ENCODE peak calls at places on chromosomes 4 and X, in four cellular contexts. O, T, G and W are unnamed samples.
A peak's percentile ranks its signal among the peaks of the same experiment; 100 is the strongest.

GRCh38 chr4:22676058-22676457 is 16.7 kb upstream of the GBA3 start:
- DNase-seq in O (no peak), T (no peak), G (no peak), W (no peak)

GRCh38 chrX:68695206-68695845 is 47.9 kb downstream of the STARD8 start:
- DNase-seq in O (no peak), T (no peak), G (no peak), W (no peak)

GRCh38 chr4:6474053-6474568 is 1.7 kb upstream of the PPP2R2C start:
- DNase-seq in O (no peak), T (peak; percentile 56), G (peak; percentile 48), W (peak; percentile 77)

GRCh38 chr4:176034498-176034897 is 31.1 kb upstream of the WDR17 start:
- DNase-seq in O (no peak), T (peak; percentile 27), G (no peak), W (no peak)

GRCh38 chr4:1277667-1278335 is 11.9 kb upstream of the MAEA start:
- DNase-seq in O (no peak), T (peak; percentile 15), G (no peak), W (peak; percentile 43)

GRCh38 chrX:154043003-154043402 is 23.3 kb upstream of the IRAK1 start:
- DNase-seq in O (no peak), T (no peak), G (no peak), W (no peak)

GRCh38 chr4:19857405-19857804 is 394.3 kb upstream of the SLIT2 start:
- DNase-seq in O (no peak), T (no peak), G (no peak), W (no peak)

GRCh38 chr4:156773648-156774357 is 197.8 kb downstream of the PDGFC start:
- DNase-seq in O (no peak), T (peak; percentile 2), G (no peak), W (no peak)

GRCh38 chrX:87873347-87873941 is 355.8 kb downstream of the KLHL4 start:
- DNase-seq in O (no peak), T (no peak), G (no peak), W (no peak)

GRCh38 chrX:76253432-76253831 is 80.6 kb downstream of the PBDC1 start:
- DNase-seq in O (no peak), T (peak; percentile 53), G (no peak), W (no peak)

GRCh38 chrX:110103344-110103743 is 100.4 kb downstream of the TMEM164 start:
- DNase-seq in O (no peak), T (no peak), G (no peak), W (no peak)

GRCh38 chr4:109559625-109559982 is 442 bp upstream of the MCUB start:
- DNase-seq in O (no peak), T (no peak), G (peak; percentile 68), W (no peak)

GRCh38 chr4:158578476-158578875 is 56.8 kb downstream of the RXFP1 start:
- DNase-seq in O (no peak), T (peak; percentile 18), G (no peak), W (no peak)

GRCh38 chrX:134371133-134371532 is 88.8 kb upstream of the HPRT1 start:
- DNase-seq in O (no peak), T (no peak), G (no peak), W (no peak)

GRCh38 chr4:148653681-148654080 is 211.5 kb upstream of the NR3C2 start:
- DNase-seq in O (no peak), T (no peak), G (no peak), W (no peak)

GRCh38 chrX:17882680-17883079 is 21.6 kb upstream of the RAI2 start:
- DNase-seq in O (no peak), T (no peak), G (no peak), W (no peak)

GRCh38 chr4:147843162-147843561 is 111.3 kb downstream of the ARHGAP10 start:
- DNase-seq in O (no peak), T (peak; percentile 30), G (no peak), W (no peak)

GRCh38 chr4:87853108-87853507 is 20.3 kb downstream of the MEPE start:
- DNase-seq in O (no peak), T (peak; percentile 42), G (no peak), W (no peak)

GRCh38 chrX:103464071-103464773 is 55.1 kb downstream of the RAB40A start:
- DNase-seq in O (no peak), T (peak; percentile 54), G (no peak), W (no peak)

GRCh38 chrX:69746051-69746450 is 130.1 kb downstream of the EDA start:
- DNase-seq in O (no peak), T (no peak), G (no peak), W (no peak)

GRCh38 chrX:50801135-50801534 is 12.9 kb downstream of the SHROOM4 start:
- DNase-seq in O (no peak), T (no peak), G (no peak), W (no peak)

GRCh38 chr4:12409507-12410190 is 981.0 kb upstream of the HS3ST1 start:
- DNase-seq in O (no peak), T (no peak), G (no peak), W (no peak)

GRCh38 chr4:76987153-76987562 is 37.6 kb downstream of the SEPTIN11 start:
- DNase-seq in O (no peak), T (no peak), G (no peak), W (no peak)

GRCh38 chr4:55079451-55080173 is 45.8 kb downstream of the KDR start:
- DNase-seq in O (no peak), T (no peak), G (no peak), W (no peak)

GRCh38 chr4:150244600-150244999 is 166.4 kb downstream of the DCLK2 start:
- DNase-seq in O (no peak), T (peak; percentile 27), G (no peak), W (no peak)

GRCh38 chrX:133985164-133986007 is at the start of gene GPC3:
- DNase-seq in O (peak; percentile 53), T (peak; percentile 16), G (peak; percentile 59), W (no peak)

GRCh38 chr4:137367608-137368007 is 164.7 kb downstream of the PCDH18 start:
- DNase-seq in O (no peak), T (no peak), G (no peak), W (no peak)

GRCh38 chr4:22167201-22167600 is 218.6 kb upstream of the KCNIP4 start:
- DNase-seq in O (no peak), T (no peak), G (no peak), W (no peak)

GRCh38 chrX:38799995-38800394 is 1.3 kb upstream of the MID1IP1 start:
- DNase-seq in O (no peak), T (peak; percentile 33), G (no peak), W (no peak)

DNA sequence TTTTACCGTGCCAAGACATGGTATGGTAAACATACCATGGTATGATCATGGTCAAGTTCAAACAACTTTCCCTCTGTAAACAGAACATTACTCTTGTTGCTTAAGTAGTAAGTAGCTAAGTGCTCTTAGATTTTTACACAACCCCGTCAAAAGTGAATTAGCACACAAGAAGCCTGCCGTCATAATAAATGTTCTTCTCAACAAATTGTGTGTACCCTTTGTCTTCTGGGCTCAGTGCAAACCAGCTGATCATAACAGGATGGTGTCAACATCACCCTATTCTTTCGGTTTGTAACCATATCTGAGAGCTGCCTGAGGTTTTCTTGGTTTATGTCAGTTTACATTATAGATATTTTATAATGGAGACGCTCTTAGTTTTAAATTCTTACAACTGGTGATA is 28.8 kb downstream of the MSL3 start:
- DNase-seq in O (no peak), T (no peak), G (no peak), W (no peak)
- H3K4me3 ChIP-seq in O (no peak overlapping the region), T (peak overlapping the region; percentile 45), G (peak overlapping the region; percentile 22), W (no peak overlapping the region)

GRCh38 chr4:38132140-38132673 is 172.0 kb downstream of the PTTG2 start:
- DNase-seq in O (no peak), T (no peak), G (peak; percentile 75), W (peak; percentile 84)
- TF ChIP-seq POLR2A in O (no peak), T (no peak), G (no peak), W (no peak)

DNA sequence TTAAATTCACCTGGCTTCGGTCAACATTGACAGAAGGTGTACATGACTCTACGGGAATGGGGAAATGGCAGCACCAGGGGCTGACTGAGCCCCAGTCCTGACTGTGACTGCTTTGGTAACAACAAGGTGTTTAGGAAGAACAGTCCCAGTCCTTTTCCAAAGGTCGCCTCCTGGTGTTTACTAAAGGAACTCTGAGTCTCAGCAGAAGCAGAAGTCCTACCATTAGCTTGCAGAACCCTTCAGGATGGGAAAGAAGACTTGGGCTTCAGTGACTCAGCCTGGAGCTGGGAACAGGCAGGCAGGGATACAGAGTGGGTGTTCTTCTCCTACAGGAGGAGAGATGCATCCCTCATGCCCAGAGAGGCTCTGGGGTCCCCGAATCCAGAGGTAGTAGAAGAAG is 103.3 kb downstream of the MGST2 start:
- DNase-seq in O (no peak), T (peak; percentile 21), G (no peak), W (no peak)
- TF ChIP-seq CTCF in O (no peak), T (no peak), G (no peak), W (no peak)

GRCh38 chrX:119272882-119273806 is 37.1 kb downstream of the PGRMC1 start:
- DNase-seq in O (peak; percentile 65), T (no peak), G (no peak), W (no peak)

DNA sequence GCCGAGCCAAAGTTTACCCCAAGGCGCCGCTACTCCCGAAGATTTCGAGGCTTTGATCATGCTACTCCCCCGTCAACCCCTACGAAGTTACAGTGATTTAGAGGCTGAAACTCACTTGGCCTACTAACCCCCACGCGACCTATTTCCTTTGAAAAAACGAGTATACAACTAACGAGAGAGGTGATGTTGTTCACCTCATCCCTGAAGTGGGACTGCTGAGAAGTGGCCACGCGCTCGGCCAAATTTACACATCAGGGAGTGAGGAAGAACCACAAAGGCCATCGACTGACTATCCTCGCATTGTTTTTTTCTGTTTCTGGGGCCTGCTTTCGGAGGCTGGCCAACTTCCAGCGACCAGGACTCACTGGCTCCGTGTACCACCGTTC is 37.7 kb downstream of the PGRMC1 start:
- DNase-seq in O (no peak), T (no peak), G (no peak), W (no peak)
- H3K4me3 ChIP-seq in O (no peak overlapping the region), T (no peak overlapping the region), G (peak overlapping the region; percentile 14), W (no peak overlapping the region)

GRCh38 chrX:72094894-72095293 is 36.8 kb downstream of the RTL5 start:
- DNase-seq in O (no peak), T (no peak), G (no peak), W (peak; percentile 83)
- TF ChIP-seq POLR2A in O (no peak), T (no peak), G (no peak), W (no peak)

DNA sequence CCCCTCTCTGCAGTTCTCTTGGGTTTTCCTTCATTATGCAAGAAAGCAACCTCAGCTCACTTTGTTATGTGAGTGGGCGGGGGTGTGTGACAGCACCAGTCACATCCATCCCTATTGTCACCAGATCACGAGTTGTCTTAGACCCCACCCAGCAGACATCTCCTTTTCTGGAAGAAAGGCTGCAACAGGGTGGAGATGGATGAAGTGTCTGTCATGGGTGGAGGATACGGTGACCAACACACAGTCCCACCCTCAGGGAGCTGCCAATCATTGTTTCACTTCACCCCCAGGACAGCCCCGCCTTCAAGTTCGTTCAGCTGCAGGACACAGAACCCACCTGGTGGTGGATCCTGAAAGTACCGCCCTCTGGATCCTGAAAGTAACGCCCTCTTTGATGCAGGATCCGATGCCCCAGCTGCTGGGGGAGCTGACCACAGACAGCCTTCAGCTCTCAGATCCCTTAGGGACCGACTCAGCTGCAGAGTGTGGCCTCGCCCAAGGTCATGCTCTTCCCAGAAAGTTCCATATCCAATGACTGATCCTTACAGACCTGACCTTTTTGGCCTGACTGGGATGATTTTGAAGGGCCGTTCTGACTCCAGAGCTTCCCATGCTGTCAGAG is 79.7 kb downstream of the SMIM20 start:
- DNase-seq in O (no peak), T (peak; percentile 33), G (no peak), W (peak; percentile 22)
- TF ChIP-seq CTCF in O (no peak), T (no peak), G (no peak), W (no peak)